ENCODE peak calls at places on chromosomes 12 and 14, in six cellular contexts. R is NCI-H345, J is Daoy, I is pons, Y is lung, Q is GOT3. X is an unnamed sample.

GRCh38 chr12:27460471-27460978 is 14.0 kb downstream of the SMCO2 start:
- DNase-seq in Q (no peak), J (peak), I (no peak), R (no peak), Y (no peak), X (no peak)

GRCh38 chr12:111368291-111368683 is 608 bp downstream of the PHETA1 start:
- DNase-seq in J (no peak), I (no peak), Q (no peak), Y (peak), R (no peak), X (peak)

GRCh38 chr12:100141666-100141997 is 1.0 kb downstream of the BLTP3B start:
- DNase-seq in R (no peak), J (peak), Q (no peak), Y (no peak), I (peak), X (no peak)

GRCh38 chr12:46814143-46814542 is 11.7 kb downstream of the SLC38A4 start:
- DNase-seq in I (no peak), J (no peak), Q (no peak), Y (no peak), R (no peak), X (no peak)

GRCh38 chr12:75550401-75550851 is 39.0 kb upstream of the KRR1 start:
- DNase-seq in Y (no peak), I (no peak), R (peak), J (no peak), Q (no peak), X (peak)

GRCh38 chr14:103346286-103346685 is 12.2 kb downstream of the EIF5 start:
- DNase-seq in Q (no peak), Y (no peak), J (no peak), I (no peak), R (no peak), X (no peak)

GRCh38 chr12:46361667-46362034 is 10.9 kb downstream of the SLC38A2 start:
- DNase-seq in J (no peak), I (no peak), R (no peak), Y (no peak), Q (no peak), X (no peak)

GRCh38 chr14:26765768-26766550 is 168.1 kb upstream of the NOVA1 start:
- DNase-seq in R (peak), I (peak), Q (peak), J (peak), Y (peak), X (peak)

GRCh38 chr12:89333564-89334252 is 18.6 kb downstream of the DUSP6 start:
- DNase-seq in Q (no peak), R (no peak), Y (no peak), I (no peak), J (peak), X (no peak)

GRCh38 chr12:65830305-65830704 is 6.0 kb downstream of the HMGA2 start:
- DNase-seq in I (no peak), R (no peak), Q (no peak), J (no peak), Y (no peak), X (no peak)

GRCh38 chr12:52210186-52210924 is 18.5 kb upstream of the KRT80 start:
- DNase-seq in Q (no peak), J (no peak), R (no peak), Y (no peak), I (no peak), X (no peak)

GRCh38 chr12:89439946-89440345 is 84.7 kb downstream of the GALNT4 start:
- DNase-seq in Q (no peak), J (peak), Y (no peak), R (no peak), I (no peak), X (no peak)

GRCh38 chr12:1706284-1707016 is 15.6 kb downstream of the ADIPOR2 start:
- DNase-seq in Q (no peak), J (peak), I (no peak), Y (no peak), R (no peak), X (no peak)

GRCh38 chr12:117042171-117042809 is 56.9 kb downstream of the TESC start:
- DNase-seq in J (peak), Q (no peak), I (no peak), Y (no peak), R (no peak), X (no peak)

GRCh38 chr14:39318574-39318973 is 84.9 kb downstream of the MIA2 start:
- DNase-seq in I (no peak), J (no peak), R (no peak), Y (no peak), Q (no peak), X (no peak)

GRCh38 chr14:103057028-103057371 is 349 bp downstream of the CDC42BPB start:
- DNase-seq in R (no peak), I (no peak), Y (no peak), J (peak), Q (no peak), X (no peak)

GRCh38 chr14:100772607-100773165 is 46.0 kb downstream of the DLK1 start:
- DNase-seq in I (no peak), Q (no peak), R (no peak), J (no peak), Y (no peak), X (no peak)

GRCh38 chr12:93823616-93824410 is 146.6 kb downstream of the CRADD start:
- DNase-seq in Q (no peak), I (no peak), R (no peak), Y (no peak), J (no peak), X (peak)